ENCODE peak calls at places on chromosomes 16 and 17, in five cellular contexts. One of them, this sample, is unnamed.

GRCh38 chr17:77148959-77149510 is 8.3 kb downstream of the SEC14L1 start:
- DNase-seq in ovary: no peak
- DNase-seq in left lung: no peak
- DNase-seq in cardiac fibroblast: no peak
- DNase-seq in AG04450: no peak
- DNase-seq in this sample: no peak

GRCh38 chr16:12229759-12230594 is 253.4 kb downstream of the SNX29 start:
- DNase-seq in ovary: no peak
- DNase-seq in left lung: no peak
- DNase-seq in cardiac fibroblast: no peak
- DNase-seq in AG04450: peak; percentile 21
- DNase-seq in this sample: no peak

GRCh38 chr17:82882715-82883446 is 43.1 kb upstream of the ZNF750 start:
- DNase-seq in ovary: no peak
- DNase-seq in left lung: peak; percentile 86
- DNase-seq in cardiac fibroblast: no peak
- DNase-seq in AG04450: no peak
- DNase-seq in this sample: no peak

GRCh38 chr16:24077989-24078388 is 178.1 kb upstream of the CACNG3 start:
- DNase-seq in ovary: no peak
- DNase-seq in left lung: no peak
- DNase-seq in cardiac fibroblast: no peak
- DNase-seq in AG04450: no peak
- DNase-seq in this sample: no peak

GRCh38 chr17:40540448-40540847 is 24.8 kb downstream of the CCR7 start:
- DNase-seq in ovary: no peak
- DNase-seq in left lung: no peak
- DNase-seq in cardiac fibroblast: no peak
- DNase-seq in AG04450: no peak
- DNase-seq in this sample: no peak

GRCh38 chr17:69523252-69523861 is 108.9 kb downstream of the MAP2K6 start:
- DNase-seq in ovary: no peak
- DNase-seq in left lung: no peak
- DNase-seq in cardiac fibroblast: peak; percentile 67
- DNase-seq in AG04450: peak; percentile 24
- DNase-seq in this sample: no peak

GRCh38 chr16:67015317-67015731 is 13.6 kb upstream of the CBFB start:
- DNase-seq in ovary: no peak
- DNase-seq in left lung: no peak
- DNase-seq in cardiac fibroblast: no peak
- DNase-seq in AG04450: no peak
- DNase-seq in this sample: peak; percentile 10

GRCh38 chr16:85173981-85174751 is 61.9 kb upstream of the CIBAR2 start:
- DNase-seq in ovary: peak; percentile 63
- DNase-seq in left lung: no peak
- DNase-seq in cardiac fibroblast: peak; percentile 76
- DNase-seq in AG04450: no peak
- DNase-seq in this sample: peak; percentile 79

GRCh38 chr16:10594312-10594950 is 14.0 kb upstream of the EMP2 start:
- DNase-seq in ovary: no peak
- DNase-seq in left lung: peak; percentile 84
- DNase-seq in cardiac fibroblast: no peak
- DNase-seq in AG04450: no peak
- DNase-seq in this sample: peak; percentile 91

GRCh38 chr16:86740817-86741799 is 162.8 kb downstream of the FOXL1 start:
- DNase-seq in ovary: no peak
- DNase-seq in left lung: no peak
- DNase-seq in cardiac fibroblast: peak; percentile 77
- DNase-seq in AG04450: no peak
- DNase-seq in this sample: no peak

GRCh38 chr17:65551641-65552040 is 9.8 kb downstream of the AXIN2 start:
- DNase-seq in ovary: no peak
- DNase-seq in left lung: no peak
- DNase-seq in cardiac fibroblast: no peak
- DNase-seq in AG04450: no peak
- DNase-seq in this sample: no peak

DNA sequence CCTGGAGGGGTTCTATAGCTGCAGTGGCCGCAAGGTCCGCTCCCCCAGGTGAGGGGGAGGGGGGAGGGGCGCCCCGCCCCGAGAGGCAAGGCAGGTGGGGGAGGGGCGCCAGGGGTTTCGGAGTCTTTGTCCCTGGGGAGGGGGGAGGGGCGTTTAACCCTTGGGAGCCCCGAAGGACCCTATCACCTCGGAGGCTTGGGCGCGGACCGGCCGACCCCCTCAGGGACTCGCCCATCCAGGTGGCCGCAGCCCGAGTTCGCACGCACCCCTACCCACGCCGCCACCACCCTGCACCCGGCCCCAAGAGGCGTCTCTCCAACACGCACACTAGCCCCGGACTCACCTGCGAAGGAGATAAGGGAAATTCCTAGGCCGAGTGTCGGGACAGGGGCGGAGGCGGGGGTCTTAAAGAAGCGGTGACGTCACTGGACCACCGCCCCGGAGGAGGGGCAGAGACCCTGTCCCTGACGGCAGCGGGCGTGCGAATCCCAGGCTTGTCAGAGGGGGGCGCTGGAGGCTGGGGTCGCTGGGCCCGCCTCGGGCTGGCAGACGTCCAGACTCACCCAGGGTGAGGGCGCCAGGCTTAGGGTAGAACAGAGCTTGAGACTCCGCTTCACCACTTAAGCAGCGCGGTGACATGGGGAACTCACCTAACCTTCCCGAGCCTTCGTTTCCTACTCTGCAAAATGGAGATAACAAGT is at the start of gene CLDN6:
- DNase-seq in ovary: no peak
- DNase-seq in left lung: no peak
- DNase-seq in cardiac fibroblast: no peak
- DNase-seq in AG04450: no peak
- DNase-seq in this sample: no peak
- TF ChIP-seq CTCF in ovary: no peak
- TF ChIP-seq CTCF in left lung: no peak
- TF ChIP-seq CTCF in cardiac fibroblast: peak; percentile 23
- TF ChIP-seq CTCF in AG04450: peak; percentile 19
- TF ChIP-seq CTCF in this sample: no peak

GRCh38 chr17:3944485-3945388 is 19.5 kb downstream of the ATP2A3 start:
- DNase-seq in ovary: peak; percentile 94
- DNase-seq in left lung: peak; percentile 85
- DNase-seq in cardiac fibroblast: peak; percentile 64
- DNase-seq in AG04450: no peak
- DNase-seq in this sample: no peak
- H3K4me3 ChIP-seq in ovary: peak overlapping the region; percentile 33
- H3K4me3 ChIP-seq in left lung: no peak overlapping the region
- H3K4me3 ChIP-seq in cardiac fibroblast: peak overlapping the region; percentile 43
- H3K4me3 ChIP-seq in AG04450: peak overlapping the region; percentile 53
- H3K4me3 ChIP-seq in this sample: peak overlapping the region; percentile 15

DNA sequence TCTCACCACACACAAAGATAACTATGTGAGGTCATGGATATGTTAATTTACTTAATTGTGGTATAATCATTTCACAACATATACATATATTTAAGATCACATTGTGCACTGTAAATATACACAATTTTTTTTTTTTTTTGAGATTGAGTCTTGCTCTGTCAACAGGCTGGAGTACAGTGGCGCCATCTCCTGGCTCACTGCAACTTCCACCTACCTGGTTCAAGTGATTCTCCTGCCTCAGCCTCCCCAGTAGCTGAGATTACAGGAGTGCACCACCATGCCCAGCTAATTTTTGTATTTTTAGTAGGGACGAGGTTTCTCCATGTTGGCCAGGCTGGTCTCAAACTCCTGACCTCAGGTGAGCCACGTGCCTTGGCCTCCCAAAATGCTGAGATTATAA is 11.5 kb upstream of the PRSS54 start:
- DNase-seq in ovary: no peak
- DNase-seq in left lung: no peak
- DNase-seq in cardiac fibroblast: peak; percentile 58
- DNase-seq in AG04450: no peak
- DNase-seq in this sample: no peak
- TF ChIP-seq CTCF in ovary: no peak
- TF ChIP-seq CTCF in left lung: peak; percentile 31
- TF ChIP-seq CTCF in cardiac fibroblast: peak; percentile 58
- TF ChIP-seq CTCF in AG04450: peak; percentile 50
- TF ChIP-seq CTCF in this sample: peak; percentile 74

GRCh38 chr17:74202879-74203432 is 522 bp upstream of the RPL38 start:
- DNase-seq in ovary: peak; percentile 39
- DNase-seq in left lung: no peak
- DNase-seq in cardiac fibroblast: no peak
- DNase-seq in AG04450: no peak
- DNase-seq in this sample: no peak
- H3K4me3 ChIP-seq in ovary: no peak overlapping the region
- H3K4me3 ChIP-seq in left lung: no peak overlapping the region
- H3K4me3 ChIP-seq in cardiac fibroblast: peak overlapping the region; percentile 14
- H3K4me3 ChIP-seq in AG04450: peak overlapping the region; percentile 35
- H3K4me3 ChIP-seq in this sample: peak overlapping the region; percentile 88

GRCh38 chr17:2233441-2233947 is 70.1 kb downstream of the SMG6 start:
- DNase-seq in ovary: no peak
- DNase-seq in left lung: no peak
- DNase-seq in cardiac fibroblast: peak; percentile 57
- DNase-seq in AG04450: no peak
- DNase-seq in this sample: no peak
- TF ChIP-seq CTCF in ovary: no peak
- TF ChIP-seq CTCF in left lung: no peak
- TF ChIP-seq CTCF in cardiac fibroblast: no peak
- TF ChIP-seq CTCF in AG04450: no peak
- TF ChIP-seq CTCF in this sample: no peak

This sample was measured in RWPE2.